ENCODE peak calls at places on chromosomes 6 and 20, in seven cellular contexts. One of them, this sample, is unnamed.

GRCh38 chr6:17851720-17852161 is 135.7 kb downstream of the KIF13A start:
- DNase-seq in ELF-1: no peak
- DNase-seq in H1: no peak
- DNase-seq in left colon: no peak
- DNase-seq in activated CD8-positive, alpha-beta memory T cell treated with anti-CD3 and anti-CD28 coated beads, Interleukin-2, amount 50 U/mL, for 4 hours: no peak
- DNase-seq in RPMI8226: no peak
- DNase-seq in AG04450: no peak
- DNase-seq in this sample: no peak

GRCh38 chr20:47241345-47241781 is 115.1 kb downstream of the ZMYND8 start:
- DNase-seq in H1: no peak
- DNase-seq in RPMI8226: no peak
- DNase-seq in activated CD8-positive, alpha-beta memory T cell treated with anti-CD3 and anti-CD28 coated beads, Interleukin-2, amount 50 U/mL, for 4 hours: no peak
- DNase-seq in ELF-1: no peak
- DNase-seq in AG04450: peak
- DNase-seq in left colon: no peak
- DNase-seq in this sample: no peak

GRCh38 chr20:56733967-56734366 is 104.9 kb downstream of the TFAP2C start:
- DNase-seq in H1: no peak
- DNase-seq in activated CD8-positive, alpha-beta memory T cell treated with anti-CD3 and anti-CD28 coated beads, Interleukin-2, amount 50 U/mL, for 4 hours: no peak
- DNase-seq in RPMI8226: no peak
- DNase-seq in left colon: no peak
- DNase-seq in AG04450: no peak
- DNase-seq in ELF-1: peak
- DNase-seq in this sample: no peak

GRCh38 chr6:149499066-149499465 is 14.3 kb upstream of the ZC3H12D start:
- DNase-seq in AG04450: peak
- DNase-seq in activated CD8-positive, alpha-beta memory T cell treated with anti-CD3 and anti-CD28 coated beads, Interleukin-2, amount 50 U/mL, for 4 hours: no peak
- DNase-seq in ELF-1: no peak
- DNase-seq in left colon: no peak
- DNase-seq in RPMI8226: peak
- DNase-seq in H1: no peak
- DNase-seq in this sample: no peak

GRCh38 chr20:38299963-38300362 is 4.0 kb upstream of the BPI start:
- DNase-seq in activated CD8-positive, alpha-beta memory T cell treated with anti-CD3 and anti-CD28 coated beads, Interleukin-2, amount 50 U/mL, for 4 hours: no peak
- DNase-seq in AG04450: no peak
- DNase-seq in H1: no peak
- DNase-seq in RPMI8226: no peak
- DNase-seq in ELF-1: peak
- DNase-seq in left colon: no peak
- DNase-seq in this sample: no peak

GRCh38 chr6:87182940-87183339 is 27.6 kb downstream of the ZNF292 start:
- DNase-seq in left colon: no peak
- DNase-seq in AG04450: no peak
- DNase-seq in RPMI8226: no peak
- DNase-seq in H1: no peak
- DNase-seq in activated CD8-positive, alpha-beta memory T cell treated with anti-CD3 and anti-CD28 coated beads, Interleukin-2, amount 50 U/mL, for 4 hours: no peak
- DNase-seq in ELF-1: no peak
- DNase-seq in this sample: no peak

GRCh38 chr6:134111062-134111677 is 58.7 kb upstream of the SLC2A12 start:
- DNase-seq in ELF-1: peak
- DNase-seq in activated CD8-positive, alpha-beta memory T cell treated with anti-CD3 and anti-CD28 coated beads, Interleukin-2, amount 50 U/mL, for 4 hours: no peak
- DNase-seq in RPMI8226: peak
- DNase-seq in left colon: no peak
- DNase-seq in H1: no peak
- DNase-seq in AG04450: no peak
- DNase-seq in this sample: no peak

GRCh38 chr6:2134559-2134958 is 110.8 kb downstream of the GMDS start:
- DNase-seq in RPMI8226: no peak
- DNase-seq in AG04450: no peak
- DNase-seq in ELF-1: no peak
- DNase-seq in H1: no peak
- DNase-seq in activated CD8-positive, alpha-beta memory T cell treated with anti-CD3 and anti-CD28 coated beads, Interleukin-2, amount 50 U/mL, for 4 hours: no peak
- DNase-seq in left colon: no peak
- DNase-seq in this sample: no peak

GRCh38 chr20:43442310-43442880 is 15.3 kb upstream of the SRSF6 start:
- DNase-seq in RPMI8226: no peak
- DNase-seq in AG04450: no peak
- DNase-seq in left colon: no peak
- DNase-seq in activated CD8-positive, alpha-beta memory T cell treated with anti-CD3 and anti-CD28 coated beads, Interleukin-2, amount 50 U/mL, for 4 hours: no peak
- DNase-seq in H1: no peak
- DNase-seq in ELF-1: peak
- DNase-seq in this sample: no peak

GRCh38 chr6:125203395-125203794 is 49.8 kb downstream of the TPD52L1 start:
- DNase-seq in AG04450: no peak
- DNase-seq in RPMI8226: no peak
- DNase-seq in activated CD8-positive, alpha-beta memory T cell treated with anti-CD3 and anti-CD28 coated beads, Interleukin-2, amount 50 U/mL, for 4 hours: no peak
- DNase-seq in H1: no peak
- DNase-seq in ELF-1: peak
- DNase-seq in left colon: no peak
- DNase-seq in this sample: no peak

GRCh38 chr6:132973556-132973993 is 159.2 kb downstream of the RPS12 start:
- DNase-seq in AG04450: no peak
- DNase-seq in ELF-1: no peak
- DNase-seq in H1: no peak
- DNase-seq in RPMI8226: no peak
- DNase-seq in left colon: no peak
- DNase-seq in activated CD8-positive, alpha-beta memory T cell treated with anti-CD3 and anti-CD28 coated beads, Interleukin-2, amount 50 U/mL, for 4 hours: no peak
- DNase-seq in this sample: no peak

GRCh38 chr20:11140359-11140758 is 466.6 kb upstream of the JAG1 start:
- DNase-seq in RPMI8226: no peak
- DNase-seq in ELF-1: no peak
- DNase-seq in AG04450: peak
- DNase-seq in H1: no peak
- DNase-seq in left colon: no peak
- DNase-seq in activated CD8-positive, alpha-beta memory T cell treated with anti-CD3 and anti-CD28 coated beads, Interleukin-2, amount 50 U/mL, for 4 hours: no peak
- DNase-seq in this sample: no peak

GRCh38 chr6:170198298-170198697 is 92.6 kb downstream of the DLL1 start:
- DNase-seq in RPMI8226: no peak
- DNase-seq in activated CD8-positive, alpha-beta memory T cell treated with anti-CD3 and anti-CD28 coated beads, Interleukin-2, amount 50 U/mL, for 4 hours: no peak
- DNase-seq in H1: no peak
- DNase-seq in AG04450: no peak
- DNase-seq in ELF-1: no peak
- DNase-seq in left colon: no peak
- DNase-seq in this sample: no peak

GRCh38 chr6:72132851-72133250 is 246.5 kb downstream of the RIMS1 start:
- DNase-seq in ELF-1: no peak
- DNase-seq in AG04450: no peak
- DNase-seq in H1: no peak
- DNase-seq in activated CD8-positive, alpha-beta memory T cell treated with anti-CD3 and anti-CD28 coated beads, Interleukin-2, amount 50 U/mL, for 4 hours: no peak
- DNase-seq in RPMI8226: no peak
- DNase-seq in left colon: no peak
- DNase-seq in this sample: no peak

GRCh38 chr20:58713801-58714339 is 21.3 kb downstream of the NPEPL1 start:
- DNase-seq in RPMI8226: no peak
- DNase-seq in activated CD8-positive, alpha-beta memory T cell treated with anti-CD3 and anti-CD28 coated beads, Interleukin-2, amount 50 U/mL, for 4 hours: no peak
- DNase-seq in left colon: peak
- DNase-seq in AG04450: no peak
- DNase-seq in H1: no peak
- DNase-seq in ELF-1: no peak
- DNase-seq in this sample: peak

GRCh38 chr20:61303217-61303616 is 51.2 kb downstream of the CDH4 start:
- DNase-seq in AG04450: no peak
- DNase-seq in activated CD8-positive, alpha-beta memory T cell treated with anti-CD3 and anti-CD28 coated beads, Interleukin-2, amount 50 U/mL, for 4 hours: no peak
- DNase-seq in RPMI8226: no peak
- DNase-seq in H1: no peak
- DNase-seq in left colon: no peak
- DNase-seq in ELF-1: no peak
- DNase-seq in this sample: no peak

GRCh38 chr6:55777461-55777860 is 97.9 kb downstream of the BMP5 start:
- DNase-seq in activated CD8-positive, alpha-beta memory T cell treated with anti-CD3 and anti-CD28 coated beads, Interleukin-2, amount 50 U/mL, for 4 hours: no peak
- DNase-seq in ELF-1: no peak
- DNase-seq in left colon: no peak
- DNase-seq in AG04450: no peak
- DNase-seq in RPMI8226: no peak
- DNase-seq in H1: no peak
- DNase-seq in this sample: no peak

GRCh38 chr6:112251170-112251945 is 3.0 kb downstream of the LAMA4 start:
- DNase-seq in activated CD8-positive, alpha-beta memory T cell treated with anti-CD3 and anti-CD28 coated beads, Interleukin-2, amount 50 U/mL, for 4 hours: no peak
- DNase-seq in AG04450: no peak
- DNase-seq in left colon: peak
- DNase-seq in ELF-1: no peak
- DNase-seq in RPMI8226: no peak
- DNase-seq in H1: no peak
- DNase-seq in this sample: no peak

GRCh38 chr6:28985396-28986164 is 19.5 kb downstream of the ZNF311 start:
- DNase-seq in ELF-1: peak
- DNase-seq in AG04450: peak
- DNase-seq in left colon: peak
- DNase-seq in H1: peak
- DNase-seq in activated CD8-positive, alpha-beta memory T cell treated with anti-CD3 and anti-CD28 coated beads, Interleukin-2, amount 50 U/mL, for 4 hours: no peak
- DNase-seq in RPMI8226: no peak
- DNase-seq in this sample: peak

GRCh38 chr20:45138451-45139300 is 14.4 kb upstream of the WFDC12 start:
- DNase-seq in left colon: peak
- DNase-seq in AG04450: no peak
- DNase-seq in H1: peak
- DNase-seq in ELF-1: peak
- DNase-seq in activated CD8-positive, alpha-beta memory T cell treated with anti-CD3 and anti-CD28 coated beads, Interleukin-2, amount 50 U/mL, for 4 hours: peak
- DNase-seq in RPMI8226: peak
- DNase-seq in this sample: no peak

GRCh38 chr20:52624270-52624669 is 347.9 kb upstream of the TSHZ2 start:
- DNase-seq in left colon: no peak
- DNase-seq in H1: no peak
- DNase-seq in activated CD8-positive, alpha-beta memory T cell treated with anti-CD3 and anti-CD28 coated beads, Interleukin-2, amount 50 U/mL, for 4 hours: no peak
- DNase-seq in RPMI8226: no peak
- DNase-seq in AG04450: no peak
- DNase-seq in ELF-1: no peak
- DNase-seq in this sample: no peak

GRCh38 chr20:31517373-31517772 is 3.1 kb downstream of the HM13 start:
- DNase-seq in ELF-1: peak
- DNase-seq in left colon: peak
- DNase-seq in activated CD8-positive, alpha-beta memory T cell treated with anti-CD3 and anti-CD28 coated beads, Interleukin-2, amount 50 U/mL, for 4 hours: no peak
- DNase-seq in AG04450: no peak
- DNase-seq in H1: no peak
- DNase-seq in RPMI8226: no peak
- DNase-seq in this sample: no peak

GRCh38 chr6:135224037-135224647 is 43.0 kb downstream of the MYB start:
- DNase-seq in ELF-1: no peak
- DNase-seq in AG04450: no peak
- DNase-seq in H1: no peak
- DNase-seq in left colon: no peak
- DNase-seq in RPMI8226: peak
- DNase-seq in activated CD8-positive, alpha-beta memory T cell treated with anti-CD3 and anti-CD28 coated beads, Interleukin-2, amount 50 U/mL, for 4 hours: no peak
- DNase-seq in this sample: no peak

GRCh38 chr6:30463651-30464618 is 25.4 kb upstream of the HLA-E start:
- DNase-seq in RPMI8226: peak
- DNase-seq in left colon: no peak
- DNase-seq in activated CD8-positive, alpha-beta memory T cell treated with anti-CD3 and anti-CD28 coated beads, Interleukin-2, amount 50 U/mL, for 4 hours: peak
- DNase-seq in H1: no peak
- DNase-seq in ELF-1: no peak
- DNase-seq in AG04450: no peak
- DNase-seq in this sample: no peak

GRCh38 chr6:28433119-28433518 is 10.2 kb downstream of the ZSCAN23 start:
- DNase-seq in RPMI8226: no peak
- DNase-seq in activated CD8-positive, alpha-beta memory T cell treated with anti-CD3 and anti-CD28 coated beads, Interleukin-2, amount 50 U/mL, for 4 hours: no peak
- DNase-seq in AG04450: no peak
- DNase-seq in ELF-1: no peak
- DNase-seq in left colon: no peak
- DNase-seq in H1: no peak
- DNase-seq in this sample: no peak

GRCh38 chr6:127120787-127121636 is 2.5 kb downstream of the RSPO3 start:
- DNase-seq in AG04450: peak
- DNase-seq in left colon: peak
- DNase-seq in H1: no peak
- DNase-seq in activated CD8-positive, alpha-beta memory T cell treated with anti-CD3 and anti-CD28 coated beads, Interleukin-2, amount 50 U/mL, for 4 hours: peak
- DNase-seq in ELF-1: peak
- DNase-seq in RPMI8226: peak
- DNase-seq in this sample: peak

GRCh38 chr20:44089987-44090674 is 96.9 kb downstream of the JPH2 start:
- DNase-seq in H1: no peak
- DNase-seq in AG04450: no peak
- DNase-seq in ELF-1: peak
- DNase-seq in activated CD8-positive, alpha-beta memory T cell treated with anti-CD3 and anti-CD28 coated beads, Interleukin-2, amount 50 U/mL, for 4 hours: no peak
- DNase-seq in RPMI8226: peak
- DNase-seq in left colon: no peak
- DNase-seq in this sample: no peak

GRCh38 chr6:37979392-37980221 is 160.1 kb downstream of the ZFAND3 start:
- DNase-seq in left colon: no peak
- DNase-seq in AG04450: no peak
- DNase-seq in RPMI8226: no peak
- DNase-seq in ELF-1: no peak
- DNase-seq in activated CD8-positive, alpha-beta memory T cell treated with anti-CD3 and anti-CD28 coated beads, Interleukin-2, amount 50 U/mL, for 4 hours: no peak
- DNase-seq in H1: no peak
- DNase-seq in this sample: no peak

GRCh38 chr6:157272866-157273755 is 50.2 kb downstream of the TMEM242 start:
- DNase-seq in activated CD8-positive, alpha-beta memory T cell treated with anti-CD3 and anti-CD28 coated beads, Interleukin-2, amount 50 U/mL, for 4 hours: no peak
- DNase-seq in RPMI8226: no peak
- DNase-seq in left colon: no peak
- DNase-seq in ELF-1: peak
- DNase-seq in AG04450: no peak
- DNase-seq in H1: no peak
- DNase-seq in this sample: no peak

GRCh38 chr6:48535569-48535968 is 424.6 kb upstream of the PTCHD4 start:
- DNase-seq in RPMI8226: no peak
- DNase-seq in activated CD8-positive, alpha-beta memory T cell treated with anti-CD3 and anti-CD28 coated beads, Interleukin-2, amount 50 U/mL, for 4 hours: no peak
- DNase-seq in H1: no peak
- DNase-seq in left colon: no peak
- DNase-seq in ELF-1: no peak
- DNase-seq in AG04450: no peak
- DNase-seq in this sample: no peak

GRCh38 chr6:154474636-154475428 is 35.7 kb downstream of the CNKSR3 start:
- DNase-seq in left colon: no peak
- DNase-seq in activated CD8-positive, alpha-beta memory T cell treated with anti-CD3 and anti-CD28 coated beads, Interleukin-2, amount 50 U/mL, for 4 hours: no peak
- DNase-seq in RPMI8226: peak
- DNase-seq in ELF-1: peak
- DNase-seq in AG04450: no peak
- DNase-seq in H1: no peak
- DNase-seq in this sample: no peak

This sample was measured in right atrium auricular region.